ENCODE peak calls at places on chromosomes 1 and 21, in four cellular contexts. O is IMR-90, R is mesenchymal stem cell, D is mesendoderm. S is an unnamed sample.
A peak's percentile ranks its signal among the peaks of the same experiment; 100 is the strongest.

GRCh38 chr1:172465617-172466016 is 21.7 kb upstream of the PIGC start:
- DNase-seq in O (no peak), R (no peak), D (no peak), S (no peak)

GRCh38 chr1:21397813-21398188 is 42.1 kb upstream of the NBPF3 start:
- DNase-seq in O (no peak), R (no peak), D (peak; percentile 68), S (no peak)

GRCh38 chr21:42463861-42464515 is 32.0 kb downstream of the RSPH1 start:
- DNase-seq in O (peak; percentile 68), R (peak; percentile 59), D (peak; percentile 94), S (peak; percentile 90)

GRCh38 chr21:29904359-29905282 is 35.2 kb downstream of the GRIK1 start:
- DNase-seq in O (no peak), R (no peak), D (peak; percentile 10), S (no peak)

GRCh38 chr1:225450491-225451191 is 22.8 kb upstream of the LBR start:
- DNase-seq in O (no peak), R (no peak), D (no peak), S (no peak)

GRCh38 chr1:246416261-246416660 is 90.8 kb downstream of the SMYD3 start:
- DNase-seq in O (no peak), R (no peak), D (no peak), S (no peak)

GRCh38 chr1:17409391-17409811 is 30.1 kb downstream of the RCC2 start:
- DNase-seq in O (no peak), R (no peak), D (no peak), S (no peak)

GRCh38 chr1:147849097-147849873 is 53.3 kb upstream of the GJA8 start:
- DNase-seq in O (peak; percentile 30), R (peak; percentile 45), D (no peak), S (peak; percentile 90)

GRCh38 chr1:98051065-98051675 is 130.3 kb upstream of the DPYD start:
- DNase-seq in O (peak; percentile 83), R (peak; percentile 79), D (peak; percentile 76), S (peak; percentile 58)

GRCh38 chr1:18365099-18365705 is 115.5 kb upstream of the KLHDC7A start:
- DNase-seq in O (no peak), R (no peak), D (no peak), S (no peak)

GRCh38 chr1:198499588-198499987 is 40.9 kb downstream of the ATP6V1G3 start:
- DNase-seq in O (peak; percentile 43), R (no peak), D (no peak), S (no peak)

GRCh38 chr1:20322825-20323612 is 32.3 kb downstream of the VWA5B1 start:
- DNase-seq in O (peak; percentile 82), R (no peak), D (no peak), S (peak; percentile 6)

GRCh38 chr1:248828845-248829244 is 3.1 kb upstream of the SH3BP5L start:
- DNase-seq in O (peak; percentile 93), R (peak; percentile 87), D (no peak), S (peak; percentile 43)

GRCh38 chr1:161791889-161792655 is 26.0 kb downstream of the ATF6 start:
- DNase-seq in O (peak; percentile 35), R (no peak), D (no peak), S (peak; percentile 22)

GRCh38 chr1:22332795-22333499 is 118.7 kb upstream of the ZBTB40 start:
- DNase-seq in O (no peak), R (no peak), D (peak; percentile 42), S (no peak)

GRCh38 chr1:43427941-43428340 is 25.8 kb downstream of the HYI start:
- DNase-seq in O (no peak), R (no peak), D (no peak), S (no peak)

GRCh38 chr1:32931760-32932159 is 30.6 kb upstream of the TMEM54 start:
- DNase-seq in O (no peak), R (no peak), D (no peak), S (peak; percentile 44)

GRCh38 chr1:51584021-51584420 is 32.9 kb upstream of the OSBPL9 start:
- DNase-seq in O (no peak), R (no peak), D (no peak), S (no peak)

GRCh38 chr1:30286984-30287839 is 436.2 kb downstream of the MATN1 start:
- DNase-seq in O (no peak), R (no peak), D (no peak), S (no peak)

GRCh38 chr1:64834734-64835133 is 89.9 kb downstream of the RAVER2 start:
- DNase-seq in O (peak; percentile 79), R (peak; percentile 32), D (no peak), S (peak; percentile 84)

GRCh38 chr1:26354972-26355371 is 1.0 kb upstream of the CRYBG2 start:
- DNase-seq in O (no peak), R (no peak), D (no peak), S (no peak)

GRCh38 chr1:234062166-234062565 is 157.7 kb downstream of the SLC35F3 start:
- DNase-seq in O (no peak), R (no peak), D (no peak), S (no peak)

GRCh38 chr1:159900086-159900680 is at the start of gene CFAP45:
- DNase-seq in O (peak; percentile 56), R (peak; percentile 93), D (peak; percentile 98), S (peak; percentile 97)

GRCh38 chr1:154956557-154956956 is 658 bp upstream of the PBXIP1 start:
- DNase-seq in O (no peak), R (peak; percentile 25), D (peak; percentile 40), S (peak; percentile 17)

GRCh38 chr1:179080866-179081695 is 789 bp upstream of the TOR3A start:
- DNase-seq in O (no peak), R (no peak), D (no peak), S (no peak)

GRCh38 chr1:3186526-3186921 is 117.5 kb downstream of the PRDM16 start:
- DNase-seq in O (peak; percentile 6), R (peak; percentile 3), D (peak; percentile 61), S (no peak)

GRCh38 chr1:116375884-116376733 is 3.1 kb downstream of the ATP1A1 start:
- DNase-seq in O (peak; percentile 68), R (peak; percentile 79), D (peak; percentile 85), S (peak; percentile 52)

GRCh38 chr1:25881266-25881665 is 5.8 kb upstream of the PAQR7 start:
- DNase-seq in O (no peak), R (no peak), D (no peak), S (no peak)

DNA sequence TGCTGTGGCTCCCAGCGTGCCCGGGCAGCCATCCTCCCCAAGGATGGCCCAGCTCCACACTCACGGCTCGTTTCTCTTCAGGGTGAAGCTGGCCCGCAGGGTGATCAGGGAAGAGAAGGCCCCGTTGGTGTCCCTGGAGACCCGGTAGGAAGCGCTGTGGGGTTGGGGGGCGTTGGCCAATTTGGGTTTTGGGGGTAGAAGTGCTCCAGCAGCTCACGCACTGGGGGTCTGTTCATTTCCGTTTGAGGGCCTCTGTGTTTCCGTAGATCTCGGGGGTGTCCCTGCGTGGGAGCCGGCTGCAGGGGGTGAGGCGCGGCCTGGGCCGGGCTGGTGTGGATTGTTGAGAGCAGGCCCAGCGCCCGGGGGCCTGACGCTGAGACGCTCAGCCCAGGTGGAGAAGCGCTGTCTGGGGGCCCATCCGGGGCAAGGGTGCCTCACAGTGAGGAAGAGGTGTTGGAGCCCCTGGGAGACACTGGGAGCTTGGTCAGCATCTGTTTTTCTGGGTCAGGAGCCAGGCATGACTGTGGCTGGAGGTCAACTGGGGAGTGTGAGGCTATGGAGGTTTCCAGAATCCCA is 12.6 kb downstream of the COL6A1 start:
- DNase-seq in O (no peak), R (no peak), D (no peak), S (no peak)
- H3K27ac ChIP-seq in O (peak overlapping the region; percentile 58), R (no peak overlapping the region), D (no peak overlapping the region), S (no peak overlapping the region)

GRCh38 chr1:153248480-153248879 is 11.0 kb upstream of the LORICRIN start:
- DNase-seq in O (no peak), R (no peak), D (no peak), S (no peak)

GRCh38 chr1:153251087-153251486 is 8.4 kb upstream of the LORICRIN start:
- DNase-seq in O (no peak), R (no peak), D (no peak), S (no peak)

GRCh38 chr1:153242160-153242559 is 17.3 kb upstream of the LORICRIN start:
- DNase-seq in O (no peak), R (no peak), D (no peak), S (no peak)

GRCh38 chr1:153246825-153247224 is 12.7 kb upstream of the LORICRIN start:
- DNase-seq in O (no peak), R (no peak), D (no peak), S (no peak)

GRCh38 chr1:153245466-153245865 is 14.0 kb upstream of the LORICRIN start:
- DNase-seq in O (no peak), R (no peak), D (no peak), S (no peak)
- H2BK120ac ChIP-seq in O (no peak overlapping the region), R (no peak overlapping the region), D (no peak overlapping the region), S (no peak overlapping the region)

GRCh38 chr1:109815809-109816791 is 52.4 kb upstream of the EPS8L3 start:
- DNase-seq in O (no peak), R (no peak), D (no peak), S (no peak)
- H3K27ac ChIP-seq in O (no peak overlapping the region), R (no peak overlapping the region), D (no peak overlapping the region), S (no peak overlapping the region)

GRCh38 chr1:29279896-29280779 is 43.8 kb downstream of the PTPRU start:
- DNase-seq in O (peak; percentile 23), R (no peak), D (no peak), S (no peak)
- H2BK120ac ChIP-seq in O (peak overlapping the region; percentile 32), R (no peak overlapping the region), D (no peak overlapping the region), S (no peak overlapping the region)

GRCh38 chr1:40785446-40785845 is 1.9 kb downstream of the KCNQ4 start:
- DNase-seq in O (no peak), R (no peak), D (no peak), S (no peak)
- H3K27ac ChIP-seq in O (no peak overlapping the region), R (no peak overlapping the region), D (no peak overlapping the region), S (no peak overlapping the region)

DNA sequence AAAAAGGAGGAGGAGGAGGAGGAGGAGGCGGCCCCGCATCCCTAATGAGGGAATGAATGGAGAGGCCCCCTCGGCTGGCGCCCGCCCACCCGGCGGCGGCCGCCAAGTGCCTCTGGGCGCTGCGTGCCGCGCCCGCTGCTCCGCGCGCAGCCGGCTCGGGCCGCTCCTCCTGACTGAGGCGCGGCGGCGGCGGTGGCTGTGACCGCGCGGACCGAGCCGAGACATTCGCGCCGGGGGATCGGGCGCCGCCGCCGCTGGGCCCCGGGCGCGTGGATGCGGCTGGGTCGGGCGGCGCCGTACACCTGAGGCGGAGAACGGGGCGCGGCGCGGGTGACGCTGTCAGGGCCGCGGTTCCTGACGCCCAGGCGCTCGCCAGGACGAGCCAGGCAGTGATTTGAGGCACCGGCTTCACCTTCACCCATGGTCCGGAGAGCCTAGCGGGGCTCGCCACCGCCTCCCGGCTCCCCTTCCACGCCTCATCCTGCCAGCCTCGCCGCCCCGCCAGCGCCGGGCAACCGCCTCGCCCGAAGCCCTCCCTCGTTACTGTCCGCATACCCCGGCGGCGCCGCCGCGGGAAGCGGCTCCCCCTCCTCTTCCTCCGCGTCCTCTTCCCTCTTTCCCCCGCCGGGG is at the start of gene MARK1:
- DNase-seq in O (no peak), R (peak; percentile 29), D (peak; percentile 76), S (peak; percentile 66)
- H2BK120ac ChIP-seq in O (no peak within 1 kb of the TSS), R (no peak within 1 kb of the TSS), D (peak within 1 kb of the TSS; percentile 21), S (peak within 1 kb of the TSS; percentile 95)

DNA sequence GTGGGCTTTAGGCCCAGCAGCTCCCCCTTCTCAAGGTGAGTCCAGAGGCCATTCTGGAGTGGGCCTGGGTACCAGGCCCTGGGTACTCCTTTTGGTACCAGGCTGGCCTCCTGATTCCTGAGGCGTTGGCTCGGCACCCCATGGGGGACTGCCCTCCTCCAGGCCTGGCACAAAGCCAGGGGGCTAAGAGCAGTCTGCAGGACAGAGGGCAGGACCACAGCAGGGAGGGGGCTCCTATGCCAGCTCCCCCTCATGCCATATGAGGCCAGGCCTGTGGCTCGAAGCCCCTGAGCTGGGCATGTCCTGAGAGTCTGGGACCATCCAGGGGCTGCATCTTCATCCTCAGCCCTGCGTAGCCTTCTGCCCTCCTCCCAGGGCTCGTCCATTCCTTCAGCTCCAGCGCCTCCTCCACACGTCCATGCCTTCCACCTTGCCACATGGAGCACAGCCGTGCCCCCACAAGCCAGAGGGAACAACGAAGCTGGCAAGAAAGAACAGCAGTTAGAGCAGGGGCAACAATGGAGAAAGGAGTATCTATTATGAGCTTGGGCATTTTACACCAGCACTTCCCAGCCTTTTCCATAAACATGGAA is 3.2 kb downstream of the PHLDA3 start:
- DNase-seq in O (no peak), R (no peak), D (no peak), S (no peak)
- H3K27ac ChIP-seq in O (peak overlapping the region; percentile 12), R (no peak overlapping the region), D (no peak overlapping the region), S (no peak overlapping the region)

S was measured in trophoblast cell.